ENCODE peak calls at places on chromosomes 5 and 9, in six cellular contexts. K is left ventricle myocardium inferior, J is GM20000, N is neural crest cell, C is H9, R is upper lobe of right lung. O is an unnamed sample.

GRCh38 chr5:33401482-33402390 is 39.0 kb upstream of the TARS1 start:
- DNase-seq in K (no peak), J (no peak), N (no peak), C (no peak), R (no peak), O (no peak)

GRCh38 chr5:43304520-43304919 is 8.7 kb downstream of the HMGCS1 start:
- DNase-seq in K (no peak), J (peak; percentile 29), N (no peak), C (no peak), R (no peak), O (no peak)

GRCh38 chr5:93062548-93062947 is 518.5 kb downstream of the NR2F1-AS1 start:
- DNase-seq in K (no peak), J (no peak), N (no peak), C (no peak), R (no peak), O (no peak)

GRCh38 chr9:84238652-84239051 is 101.9 kb downstream of the SLC28A3 start:
- DNase-seq in K (no peak), J (no peak), N (no peak), C (no peak), R (no peak), O (peak; percentile 14)

GRCh38 chr5:77974576-77974975 is 198.4 kb upstream of the TBCA start:
- DNase-seq in K (no peak), J (no peak), N (no peak), C (no peak), R (no peak), O (no peak)

GRCh38 chr5:97042981-97043380 is 99.4 kb downstream of the LIX1 start:
- DNase-seq in K (no peak), J (no peak), N (no peak), C (no peak), R (no peak), O (no peak)

GRCh38 chr9:113564804-113565237 is 101.3 kb downstream of the RGS3 start:
- DNase-seq in K (peak; percentile 69), J (no peak), N (no peak), C (peak; percentile 76), R (peak; percentile 86), O (peak; percentile 64)

GRCh38 chr9:92154016-92154415 is 38.8 kb upstream of the SPTLC1 start:
- DNase-seq in K (no peak), J (no peak), N (no peak), C (no peak), R (no peak), O (no peak)

GRCh38 chr9:115132648-115133047 is 14.7 kb upstream of the TNC start:
- DNase-seq in K (peak; percentile 20), J (no peak), N (no peak), C (no peak), R (no peak), O (peak; percentile 15)

GRCh38 chr9:35179347-35180271 is 17.8 kb downstream of the UNC13B start:
- DNase-seq in K (no peak), J (no peak), N (no peak), C (no peak), R (no peak), O (no peak)

GRCh38 chr9:30075022-30075421 is 2309.4 kb upstream of the ACO1 start:
- DNase-seq in K (no peak), J (no peak), N (no peak), C (no peak), R (no peak), O (no peak)

GRCh38 chr5:35709688-35710087 is 92.0 kb downstream of the SPEF2 start:
- DNase-seq in K (no peak), J (no peak), N (no peak), C (no peak), R (no peak), O (no peak)

GRCh38 chr9:95666785-95667155 is 150.0 kb upstream of the PTCH1 start:
- DNase-seq in K (no peak), J (no peak), N (no peak), C (no peak), R (no peak), O (no peak)

GRCh38 chr9:125470767-125471580 is 209.3 kb downstream of the GAPVD1 start:
- DNase-seq in K (no peak), J (no peak), N (no peak), C (no peak), R (no peak), O (no peak)

GRCh38 chr9:130741831-130742449 is 48.4 kb downstream of the EXOSC2 start:
- DNase-seq in K (no peak), J (no peak), N (no peak), C (no peak), R (no peak), O (no peak)

GRCh38 chr5:157549283-157549629 is 26.3 kb downstream of the ADAM19 start:
- DNase-seq in K (no peak), J (no peak), N (no peak), C (no peak), R (no peak), O (no peak)

GRCh38 chr9:35510745-35511428 is 21.0 kb downstream of the RUSC2 start:
- DNase-seq in K (peak; percentile 84), J (no peak), N (no peak), C (no peak), R (no peak), O (no peak)

GRCh38 chr9:91422832-91423711 is 560 bp downstream of the NFIL3 start:
- DNase-seq in K (peak; percentile 56), J (peak; percentile 80), N (peak; percentile 45), C (peak; percentile 61), R (peak; percentile 85), O (peak; percentile 48)

GRCh38 chr5:96780626-96781025 is 27.1 kb downstream of the ERAP1 start:
- DNase-seq in K (no peak), J (no peak), N (no peak), C (no peak), R (no peak), O (no peak)

GRCh38 chr5:180595381-180596114 is 4.2 kb upstream of the SCGB3A1 start:
- DNase-seq in K (no peak), J (no peak), N (no peak), C (no peak), R (peak; percentile 71), O (no peak)

GRCh38 chr5:50655810-50656205 is 10.6 kb upstream of the PARP8 start:
- DNase-seq in K (no peak), J (no peak), N (no peak), C (no peak), R (no peak), O (no peak)

GRCh38 chr5:97629281-97629680 is 446.2 kb upstream of the RIOK2 start:
- DNase-seq in K (peak; percentile 27), J (no peak), N (peak; percentile 9), C (no peak), R (no peak), O (no peak)

GRCh38 chr5:149420509-149421371 is 41.6 kb upstream of the IL17B start:
- DNase-seq in K (no peak), J (no peak), N (no peak), C (no peak), R (no peak), O (no peak)

GRCh38 chr9:15421532-15421931 is 1.1 kb upstream of the SNAPC3 start:
- DNase-seq in K (no peak), J (no peak), N (no peak), C (no peak), R (no peak), O (no peak)

GRCh38 chr5:78275998-78276543 is 18.4 kb downstream of the AP3B1 start:
- DNase-seq in K (no peak), J (no peak), N (no peak), C (no peak), R (no peak), O (no peak)

GRCh38 chr9:89425024-89425805 is 72.7 kb downstream of the SEMA4D start:
- DNase-seq in K (no peak), J (no peak), N (no peak), C (no peak), R (no peak), O (no peak)

GRCh38 chr5:124981901-124982300 is 235.5 kb upstream of the ZNF608 start:
- DNase-seq in K (no peak), J (no peak), N (no peak), C (no peak), R (no peak), O (no peak)

GRCh38 chr9:93451762-93452709 is 551 bp downstream of the FAM120A start:
- DNase-seq in K (peak; percentile 55), J (peak; percentile 55), N (peak; percentile 40), C (peak; percentile 46), R (peak; percentile 81), O (peak; percentile 59)
- TF ChIP-seq CTCF in K (peak; percentile 42), J (no peak), N (peak; percentile 43), C (peak; percentile 24), R (no peak), O (no peak)

GRCh38 chr9:132507670-132508469 is 74.5 kb upstream of the BARHL1 start:
- DNase-seq in K (peak; percentile 50), J (peak; percentile 90), N (peak; percentile 81), C (peak; percentile 72), R (no peak), O (peak; percentile 84)
- TF ChIP-seq CTCF in K (peak; percentile 83), J (peak; percentile 67), N (peak; percentile 89), C (peak; percentile 87), R (peak; percentile 75), O (peak; percentile 75)

GRCh38 chr9:108813951-108814601 is 41.7 kb downstream of the ACTL7B start:
- DNase-seq in K (no peak), J (no peak), N (no peak), C (peak; percentile 29), R (no peak), O (no peak)
- TF ChIP-seq CTCF in K (peak; percentile 64), J (no peak), N (no peak), C (peak; percentile 57), R (peak; percentile 32), O (no peak)

GRCh38 chr9:133440884-133441283 is 18.7 kb downstream of the ADAMTS13 start:
- DNase-seq in K (no peak), J (peak; percentile 93), N (no peak), C (no peak), R (no peak), O (no peak)

GRCh38 chr9:133439337-133439736 is 17.2 kb downstream of the ADAMTS13 start:
- DNase-seq in K (no peak), J (no peak), N (no peak), C (no peak), R (no peak), O (no peak)

GRCh38 chr9:133436706-133437105 is 14.5 kb downstream of the ADAMTS13 start:
- DNase-seq in K (no peak), J (no peak), N (no peak), C (no peak), R (no peak), O (no peak)

GRCh38 chr9:133441571-133441970 is 18.2 kb upstream of the CACFD1 start:
- DNase-seq in K (no peak), J (no peak), N (no peak), C (no peak), R (no peak), O (no peak)

DNA sequence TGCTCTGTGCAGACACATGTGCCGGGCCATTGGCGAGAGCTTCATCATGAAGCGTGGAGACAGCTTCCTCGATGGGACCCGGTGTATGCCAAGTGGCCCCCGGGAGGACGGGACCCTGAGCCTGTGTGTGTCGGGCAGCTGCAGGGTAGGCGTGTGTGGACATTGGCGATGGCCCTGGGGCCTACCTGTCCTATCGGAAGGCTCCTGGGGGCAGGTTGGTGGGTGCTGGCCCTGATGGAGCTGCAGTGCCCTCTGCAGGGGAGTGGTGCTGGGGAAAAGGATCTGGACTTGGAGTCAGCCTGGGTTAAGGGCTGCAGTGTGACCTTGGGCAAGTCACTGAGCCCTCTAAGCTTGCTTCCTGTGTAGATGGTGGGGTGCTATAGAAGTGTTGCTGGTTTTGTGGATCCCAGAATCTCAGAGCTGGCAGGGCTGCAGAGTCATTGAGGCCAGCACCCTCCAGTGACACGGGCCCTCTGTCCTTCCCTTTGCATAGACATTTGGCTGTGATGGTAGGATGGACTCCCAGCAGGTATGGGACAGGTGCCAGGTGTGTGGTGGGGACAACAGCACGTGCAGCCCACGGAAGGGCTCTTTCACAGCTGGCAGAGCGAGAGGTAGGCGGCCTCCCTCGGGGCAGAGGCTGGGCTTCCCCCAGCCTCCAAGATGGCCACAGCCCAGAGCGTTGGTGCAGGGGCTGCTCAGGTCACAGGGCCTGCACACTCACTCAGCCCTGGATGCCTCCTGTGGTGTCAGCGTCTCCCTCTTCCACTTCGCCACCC is 15.8 kb downstream of the ADAMTS13 start:
- DNase-seq in K (no peak), J (no peak), N (no peak), C (peak; percentile 67), R (no peak), O (peak; percentile 63)
- TF ChIP-seq CTCF in K (no peak), J (peak; percentile 8), N (no peak), C (peak; percentile 63), R (no peak), O (no peak)

O was measured in WTC11.